ENCODE peak calls at places on chromosomes 3 and 15, in five cellular contexts. G, A, X, Q and L are unnamed samples.

GRCh38 chr3:1082024-1082633 is 10.7 kb upstream of the CNTN6 start:
- DNase-seq in G (peak; percentile 1), A (peak; percentile 48), X (no peak), Q (no peak), L (no peak)

GRCh38 chr15:63006032-63006878 is 36.3 kb upstream of the TPM1 start:
- DNase-seq in G (no peak), A (no peak), X (no peak), Q (no peak), L (no peak)

GRCh38 chr3:64571982-64572381 is 115.8 kb downstream of the ADAMTS9 start:
- DNase-seq in G (no peak), A (peak; percentile 66), X (no peak), Q (no peak), L (no peak)

GRCh38 chr3:129231331-129232119 is 17.9 kb upstream of the COPG1 start:
- DNase-seq in G (no peak), A (no peak), X (no peak), Q (no peak), L (no peak)

GRCh38 chr3:15531346-15531745 is 9.8 kb upstream of the COLQ start:
- DNase-seq in G (no peak), A (no peak), X (peak; percentile 40), Q (no peak), L (no peak)

GRCh38 chr3:66138336-66139234 is 82.2 kb upstream of the SLC25A26 start:
- DNase-seq in G (peak; percentile 59), A (peak; percentile 81), X (peak; percentile 81), Q (no peak), L (peak; percentile 6)

GRCh38 chr3:66851894-66852613 is 146.1 kb upstream of the KBTBD8 start:
- DNase-seq in G (no peak), A (no peak), X (no peak), Q (no peak), L (no peak)

GRCh38 chr3:122977645-122978466 is 49.7 kb downstream of the SEMA5B start:
- DNase-seq in G (peak; percentile 91), A (peak; percentile 77), X (peak; percentile 78), Q (peak; percentile 10), L (no peak)

GRCh38 chr3:128991355-128991895 is 2.5 kb downstream of the CFAP92 start:
- DNase-seq in G (no peak), A (no peak), X (no peak), Q (no peak), L (no peak)

GRCh38 chr15:75843618-75844610 is 667 bp downstream of the UBE2Q2 start:
- DNase-seq in G (peak; percentile 33), A (peak; percentile 61), X (peak; percentile 69), Q (peak; percentile 20), L (peak; percentile 36)

GRCh38 chr15:90315276-90315982 is 36.7 kb upstream of the ZNF774 start:
- DNase-seq in G (peak; percentile 38), A (peak; percentile 92), X (peak; percentile 47), Q (no peak), L (peak; percentile 48)

GRCh38 chr3:188867691-188868090 is 304.1 kb upstream of the TPRG1 start:
- DNase-seq in G (no peak), A (no peak), X (no peak), Q (no peak), L (no peak)

GRCh38 chr3:27342279-27342678 is 26.9 kb downstream of the NEK10 start:
- DNase-seq in G (no peak), A (no peak), X (no peak), Q (no peak), L (no peak)

GRCh38 chr3:162780313-162780712 is 1283.7 kb downstream of the OTOL1 start:
- DNase-seq in G (no peak), A (peak; percentile 29), X (peak; percentile 71), Q (no peak), L (no peak)

GRCh38 chr3:4995500-4996053 is 16.3 kb downstream of the BHLHE40 start:
- DNase-seq in G (no peak), A (peak; percentile 58), X (peak; percentile 53), Q (no peak), L (no peak)